ENCODE peak calls at places on chromosome 15, in seven cellular contexts. J is omental fat pad; I is DND-41; K is A549; M is effector memory CD8-positive, alpha-beta T cell; Z is SK-N-SH treated with all-trans-retinoic acid at 6 μM for 48 hours; C is naive thymus-derived CD8-positive, alpha-beta T cell. H is an unnamed sample.

GRCh38 chr15:89972085-89972484 is 29.0 kb upstream of the ZNF710 start:
- ATAC-seq in J (no peak), I (no peak), K (no peak), M (no peak), Z (peak; percentile 19), C (no peak), H (no peak)

GRCh38 chr15:73467758-73468157 is 24.8 kb downstream of the REC114 start:
- ATAC-seq in J (no peak), I (no peak), K (no peak), M (no peak), Z (no peak), C (no peak), H (no peak)

GRCh38 chr15:39426552-39427532 is 154.0 kb upstream of the THBS1 start:
- ATAC-seq in J (peak; percentile 70), I (peak; percentile 97), K (no peak), M (peak; percentile 90), Z (peak; percentile 77), C (peak; percentile 95), H (peak; percentile 71)

GRCh38 chr15:99384992-99385669 is 133.8 kb downstream of the LRRC28 start:
- ATAC-seq in J (no peak), I (no peak), K (peak; percentile 74), M (no peak), Z (no peak), C (no peak), H (no peak)

GRCh38 chr15:73680545-73680944 is 3.6 kb upstream of the CD276 start:
- ATAC-seq in J (no peak), I (no peak), K (no peak), M (no peak), Z (no peak), C (no peak), H (no peak)

GRCh38 chr15:89851665-89852341 is 37.2 kb upstream of the ANPEP start:
- ATAC-seq in J (no peak), I (no peak), K (no peak), M (no peak), Z (peak; percentile 33), C (no peak), H (no peak)

GRCh38 chr15:68275165-68275746 is 2.3 kb upstream of the FEM1B start:
- ATAC-seq in J (no peak), I (no peak), K (no peak), M (no peak), Z (no peak), C (no peak), H (no peak)

GRCh38 chr15:101110681-101111569 is 140.9 kb downstream of the CHSY1 start:
- ATAC-seq in J (no peak), I (no peak), K (no peak), M (no peak), Z (no peak), C (no peak), H (no peak)

GRCh38 chr15:31382693-31383005 is 56.0 kb downstream of the KLF13 start:
- ATAC-seq in J (no peak), I (no peak), K (no peak), M (no peak), Z (no peak), C (no peak), H (no peak)

GRCh38 chr15:74616020-74616939 is 644 bp downstream of the CLK3 start:
- ATAC-seq in J (peak; percentile 7), I (peak; percentile 15), K (no peak), M (peak; percentile 6), Z (peak; percentile 5), C (peak; percentile 7), H (peak; percentile 0)

GRCh38 chr15:64990168-64990470 is 405 bp upstream of the SPG21 start:
- ATAC-seq in J (peak; percentile 60), I (no peak), K (no peak), M (no peak), Z (peak; percentile 34), C (no peak), H (peak; percentile 38)

GRCh38 chr15:46034755-46035154 is 399.9 kb downstream of the SQOR start:
- ATAC-seq in J (no peak), I (no peak), K (no peak), M (no peak), Z (no peak), C (no peak), H (no peak)

GRCh38 chr15:34642252-34642651 is 58.8 kb upstream of the GOLGA8B start:
- ATAC-seq in J (no peak), I (no peak), K (no peak), M (no peak), Z (peak; percentile 47), C (no peak), H (no peak)

GRCh38 chr15:80041497-80042253 is 17.8 kb upstream of the ZFAND6 start:
- ATAC-seq in J (no peak), I (no peak), K (peak; percentile 65), M (no peak), Z (no peak), C (no peak), H (no peak)

GRCh38 chr15:95326689-95327525 is 1003.6 kb upstream of the NR2F2 start:
- ATAC-seq in J (peak; percentile 37), I (no peak), K (peak; percentile 30), M (no peak), Z (no peak), C (no peak), H (peak; percentile 72)

GRCh38 chr15:47587938-47588817 is 129.1 kb upstream of the SEMA6D start:
- ATAC-seq in J (no peak), I (no peak), K (no peak), M (no peak), Z (no peak), C (no peak), H (no peak)

H was measured in gastroesophageal sphincter.